ENCODE peak calls at places on chromosomes 6 and 20, in nine cellular contexts. S, H, N, C, J, A, R, W and Y are unnamed samples.

GRCh38 chr6:18100296-18100695 is 22.2 kb downstream of the NHLRC1 start:
- DNase-seq in N (no peak), H (no peak), A (no peak), S (no peak), R (no peak), C (no peak), W (no peak), J (no peak), Y (no peak)

GRCh38 chr6:15561447-15562199 is 101.2 kb downstream of the DTNBP1 start:
- DNase-seq in C (no peak), A (no peak), H (no peak), N (no peak), S (no peak), R (no peak), J (no peak), W (no peak), Y (no peak)

GRCh38 chr6:28807682-28808280 is 116.0 kb downstream of the TRIM27 start:
- DNase-seq in H (no peak), A (no peak), S (no peak), C (no peak), N (no peak), W (no peak), R (no peak), J (no peak), Y (no peak)

GRCh38 chr20:57708694-57709673 is 831 bp downstream of the PMEPA1 start:
- DNase-seq in W (peak; percentile 32), J (no peak), H (peak; percentile 53), C (peak; percentile 43), S (no peak), A (no peak), R (no peak), N (no peak), Y (no peak)

GRCh38 chr6:54003316-54003715 is 107.9 kb upstream of the MLIP start:
- DNase-seq in S (no peak), A (no peak), J (no peak), W (no peak), R (no peak), C (no peak), H (no peak), N (no peak), Y (no peak)

GRCh38 chr6:109304284-109305015 is 77.8 kb downstream of the CD164 start:
- DNase-seq in N (no peak), C (no peak), W (no peak), A (no peak), S (no peak), J (no peak), H (no peak), R (no peak), Y (no peak)

GRCh38 chr6:136720045-136720760 is 72.1 kb downstream of the MAP3K5 start:
- DNase-seq in S (no peak), C (no peak), N (no peak), H (no peak), R (no peak), W (no peak), A (no peak), J (no peak), Y (no peak)

GRCh38 chr20:14820771-14821170 is 483.4 kb upstream of the FLRT3 start:
- DNase-seq in J (no peak), W (no peak), C (no peak), N (no peak), R (no peak), S (no peak), H (no peak), A (no peak), Y (no peak)

GRCh38 chr6:97849390-97849789 is 566.4 kb upstream of the MMS22L start:
- DNase-seq in C (no peak), R (no peak), H (no peak), J (no peak), N (no peak), S (no peak), W (no peak), A (no peak), Y (no peak)

GRCh38 chr6:103750603-103751002 is 1109.1 kb downstream of the HACE1 start:
- DNase-seq in H (no peak), J (no peak), R (no peak), S (no peak), N (no peak), A (no peak), W (no peak), C (no peak), Y (no peak)

GRCh38 chr6:15431762-15432495 is 186.1 kb downstream of the JARID2 start:
- DNase-seq in A (no peak), C (no peak), W (no peak), H (no peak), R (no peak), N (no peak), S (peak; percentile 34), J (no peak), Y (no peak)

GRCh38 chr6:15495375-15495901 is 167.4 kb downstream of the DTNBP1 start:
- DNase-seq in J (no peak), S (no peak), H (no peak), A (no peak), W (no peak), R (no peak), C (peak; percentile 77), N (no peak), Y (peak; percentile 73)

GRCh38 chr6:168007592-168008338 is 10.3 kb downstream of the KIF25 start:
- DNase-seq in W (peak; percentile 36), A (peak; percentile 97), N (peak; percentile 59), C (no peak), J (peak; percentile 52), H (no peak), S (peak; percentile 68), R (no peak), Y (no peak)

GRCh38 chr6:45724511-45724910 is 291.1 kb downstream of the CLIC5 start:
- DNase-seq in W (peak; percentile 47), N (no peak), R (no peak), J (peak; percentile 23), S (no peak), C (no peak), H (no peak), A (peak; percentile 39), Y (no peak)

GRCh38 chr6:4355241-4355640 is 219.9 kb upstream of the ECI2 start:
- DNase-seq in A (no peak), C (no peak), W (no peak), J (no peak), R (no peak), N (peak; percentile 18), S (no peak), H (no peak), Y (no peak)

GRCh38 chr6:152981219-152981618 is 1.6 kb downstream of the FBXO5 start:
- DNase-seq in C (no peak), R (no peak), S (no peak), J (no peak), H (no peak), N (no peak), W (no peak), A (no peak), Y (no peak)
- H3K4me3 ChIP-seq in C (no peak overlapping the region), R (no peak overlapping the region), S (no peak overlapping the region), J (no peak overlapping the region), H (no peak overlapping the region), N (no peak overlapping the region), W (no peak overlapping the region), A (peak overlapping the region; percentile 76), Y (no peak overlapping the region)

GRCh38 chr20:39825950-39826349 is 863.1 kb downstream of the MAFB start:
- DNase-seq in S (no peak), H (no peak), C (no peak), A (no peak), N (no peak), J (no peak), R (no peak), W (no peak), Y (no peak)

GRCh38 chr20:39830903-39831302 is 858.1 kb downstream of the MAFB start:
- DNase-seq in C (no peak), N (no peak), W (no peak), J (no peak), S (no peak), R (no peak), H (no peak), A (no peak), Y (no peak)

GRCh38 chr20:39829713-39830112 is 859.3 kb downstream of the MAFB start:
- DNase-seq in C (no peak), R (no peak), A (no peak), W (no peak), J (no peak), H (no peak), N (no peak), S (no peak), Y (no peak)

GRCh38 chr20:39825524-39825923 is 863.4 kb downstream of the DHX35 start:
- DNase-seq in W (no peak), N (no peak), R (no peak), H (no peak), C (no peak), S (no peak), J (no peak), A (no peak), Y (no peak)

GRCh38 chr20:39829255-39829654 is 859.8 kb downstream of the MAFB start:
- DNase-seq in S (no peak), J (no peak), R (no peak), W (no peak), A (no peak), H (no peak), N (no peak), C (peak; percentile 30), Y (no peak)
- TF ChIP-seq CTCF in S (no peak), J (no peak), R (no peak), W (no peak), A (peak; percentile 79), H (no peak), N (no peak), C (peak; percentile 54), Y (no peak)

DNA sequence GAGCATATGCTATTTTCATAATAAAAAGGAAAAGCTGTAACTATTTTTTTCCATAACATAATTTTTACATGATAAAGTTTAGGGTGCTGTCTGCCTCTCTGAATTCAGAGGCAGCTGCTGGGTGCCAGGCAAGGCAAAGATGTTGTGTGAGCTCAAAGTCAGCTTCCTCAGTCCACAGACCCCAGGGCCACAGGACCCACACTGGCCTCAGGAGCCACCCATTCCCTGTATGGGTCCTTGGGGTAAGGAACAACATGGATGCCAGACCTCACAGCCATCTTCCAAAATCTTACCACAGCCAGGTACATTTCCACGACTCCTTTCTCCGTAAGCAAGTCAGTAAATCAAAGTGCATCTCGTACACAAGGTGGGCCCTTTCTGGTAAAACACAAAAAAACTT is 16.4 kb upstream of the MAFB start:
- DNase-seq in C (no peak), A (no peak), S (no peak), N (no peak), W (no peak), J (no peak), H (no peak), R (no peak), Y (no peak)
- H3K27me3 ChIP-seq in C (peaks cover 32% of the 10 kb centered on the region), A (no peaks in the 10 kb centered on the region), S (no peaks in the 10 kb centered on the region), N (peaks cover 9% of the 10 kb centered on the region), W (no peaks in the 10 kb centered on the region), J (peaks cover under 1% of the 10 kb centered on the region), H (no peaks in the 10 kb centered on the region), R (peaks cover under 1% of the 10 kb centered on the region), Y (no peaks in the 10 kb centered on the region)

DNA sequence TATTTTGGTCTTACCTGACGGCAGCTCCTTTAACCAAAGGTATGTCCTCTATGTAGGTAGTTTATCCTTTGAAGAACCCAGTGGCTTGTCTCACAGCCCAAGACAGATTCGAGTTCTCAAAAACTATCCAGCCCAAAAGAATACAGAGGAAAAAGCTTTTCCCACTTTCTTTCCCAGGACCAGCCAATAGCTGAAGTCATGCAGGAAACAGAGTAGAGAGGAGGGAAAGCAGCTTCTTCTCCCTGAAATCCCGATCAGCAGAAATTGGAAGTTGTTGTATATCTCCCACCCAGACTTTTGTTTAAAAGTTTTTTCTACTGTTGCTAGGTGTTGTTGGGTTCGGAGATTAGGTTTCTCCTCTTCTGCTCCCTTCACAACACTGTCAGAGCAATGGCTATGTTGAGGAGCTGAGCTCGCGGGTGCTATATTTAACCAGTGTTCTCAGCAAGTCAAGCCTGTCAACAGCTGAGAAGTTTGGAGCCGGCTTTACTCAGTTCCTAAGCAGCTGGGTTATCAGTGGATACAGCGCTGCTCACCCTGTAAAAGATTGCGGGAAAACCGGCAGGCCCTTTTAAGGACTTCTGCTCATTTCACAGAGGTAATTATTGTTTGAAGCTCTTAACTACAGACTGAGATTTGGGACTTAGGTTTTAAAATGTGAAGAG is at the start of gene FILIP1:
- DNase-seq in N (no peak), A (peak; percentile 10), H (peak; percentile 86), C (peak; percentile 59), S (peak; percentile 46), R (no peak), W (peak; percentile 80), J (peak; percentile 39), Y (no peak)
- H3K4me3 ChIP-seq in N (peak within 1 kb of the TSS; percentile 38), A (peak within 1 kb of the TSS; percentile 43), H (peak within 1 kb of the TSS; percentile 43), C (peak within 1 kb of the TSS; percentile 71), S (peak within 1 kb of the TSS; percentile 18), R (peak within 1 kb of the TSS; percentile 20), W (no peak within 1 kb of the TSS), J (peak within 1 kb of the TSS; percentile 26), Y (peak within 1 kb of the TSS; percentile 32)